ENCODE peak calls at places on chromosomes 11 and 22, in five cellular contexts. H, K, N, I and D are unnamed samples.

GRCh38 chr22:25038771-25039170 is 86.3 kb downstream of the KIAA1671 start:
- DNase-seq in H (no peak), K (no peak), N (no peak), I (no peak), D (no peak)

GRCh38 chr11:132307309-132308020 is 937.0 kb downstream of the NTM start:
- DNase-seq in H (no peak), K (no peak), N (no peak), I (no peak), D (no peak)

GRCh38 chr11:61004037-61004641 is 32.7 kb downstream of the CD6 start:
- DNase-seq in H (no peak), K (peak; percentile 70), N (no peak), I (no peak), D (no peak)

GRCh38 chr11:129681344-129682114 is 134.1 kb upstream of the TMEM45B start:
- DNase-seq in H (no peak), K (no peak), N (no peak), I (no peak), D (no peak)

GRCh38 chr11:3046190-3046589 is 11.0 kb downstream of the CARS1 start:
- DNase-seq in H (no peak), K (no peak), N (no peak), I (no peak), D (peak; percentile 31)

GRCh38 chr11:76835928-76836612 is 24.6 kb upstream of the ACER3 start:
- DNase-seq in H (peak; percentile 44), K (no peak), N (no peak), I (peak; percentile 64), D (no peak)

GRCh38 chr11:6498121-6498520 is 1.0 kb downstream of the DNHD1 start:
- DNase-seq in H (no peak), K (no peak), N (peak; percentile 81), I (no peak), D (no peak)

GRCh38 chr22:46352276-46352675 is 16.8 kb downstream of the TRMU start:
- DNase-seq in H (no peak), K (no peak), N (no peak), I (no peak), D (no peak)

GRCh38 chr11:85123752-85124231 is 503.4 kb downstream of the DLG2 start:
- DNase-seq in H (no peak), K (no peak), N (no peak), I (no peak), D (no peak)

GRCh38 chr11:119207300-119207570 is 1.1 kb downstream of the CBL start:
- DNase-seq in H (no peak), K (no peak), N (no peak), I (peak; percentile 35), D (no peak)

GRCh38 chr11:131888230-131888826 is 517.9 kb downstream of the NTM start:
- DNase-seq in H (no peak), K (no peak), N (no peak), I (peak; percentile 33), D (no peak)

GRCh38 chr11:20647976-20648565 is 21.3 kb upstream of the NELL1 start:
- DNase-seq in H (peak; percentile 18), K (no peak), N (no peak), I (peak; percentile 55), D (peak; percentile 77)

GRCh38 chr11:16780146-16780545 is 41.7 kb downstream of the C11orf58 start:
- DNase-seq in H (no peak), K (no peak), N (peak; percentile 60), I (no peak), D (no peak)

GRCh38 chr11:76623884-76624419 is 46.6 kb downstream of the LRRC32 start:
- DNase-seq in H (no peak), K (peak; percentile 29), N (no peak), I (no peak), D (no peak)

GRCh38 chr11:112085822-112086421 is 634 bp downstream of the TIMM8B start:
- DNase-seq in H (no peak), K (no peak), N (no peak), I (no peak), D (no peak)

GRCh38 chr11:8917157-8917820 is 6.3 kb downstream of the AKIP1 start:
- DNase-seq in H (no peak), K (no peak), N (no peak), I (peak; percentile 58), D (peak; percentile 35)

GRCh38 chr11:8930456-8931175 is 2.1 kb downstream of the C11orf16 start:
- DNase-seq in H (no peak), K (no peak), N (no peak), I (no peak), D (no peak)

GRCh38 chr22:16958475-16958874 is 49.5 kb downstream of the GAB4 start:
- DNase-seq in H (no peak), K (no peak), N (no peak), I (no peak), D (no peak)

GRCh38 chr11:120633630-120634374 is 122.3 kb downstream of the GRIK4 start:
- DNase-seq in H (no peak), K (no peak), N (no peak), I (no peak), D (no peak)

GRCh38 chr11:96321066-96321465 is 21.9 kb downstream of the MAML2 start:
- DNase-seq in H (no peak), K (no peak), N (no peak), I (no peak), D (no peak)

GRCh38 chr11:128814856-128815705 is 52.0 kb downstream of the KCNJ1 start:
- DNase-seq in H (peak; percentile 80), K (no peak), N (no peak), I (no peak), D (peak; percentile 69)

GRCh38 chr22:39268645-39269044 is 23.9 kb upstream of the PDGFB start:
- DNase-seq in H (no peak), K (no peak), N (no peak), I (no peak), D (no peak)

GRCh38 chr11:90134420-90135003 is at the start of gene NAALAD2:
- DNase-seq in H (peak; percentile 20), K (no peak), N (peak; percentile 69), I (peak; percentile 52), D (peak; percentile 90)

GRCh38 chr22:24728790-24729637 is 45.5 kb downstream of the PIWIL3 start:
- DNase-seq in H (peak; percentile 70), K (no peak), N (no peak), I (peak; percentile 80), D (no peak)

GRCh38 chr11:112554586-112554985 is 293.9 kb upstream of the PLET1 start:
- DNase-seq in H (no peak), K (no peak), N (no peak), I (no peak), D (no peak)

GRCh38 chr22:19448076-19448607 is 631 bp upstream of the C22orf39 start:
- DNase-seq in H (peak; percentile 27), K (no peak), N (no peak), I (no peak), D (peak; percentile 86)

GRCh38 chr11:116357769-116358544 is 414.8 kb downstream of the BUD13 start:
- DNase-seq in H (no peak), K (no peak), N (no peak), I (peak; percentile 43), D (no peak)

GRCh38 chr11:119727523-119728081 is 1.4 kb downstream of the NECTIN1 start:
- DNase-seq in H (no peak), K (peak; percentile 56), N (no peak), I (no peak), D (peak; percentile 73)

GRCh38 chr11:62804310-62805043 is 763 bp downstream of the NXF1 start:
- DNase-seq in H (no peak), K (no peak), N (no peak), I (peak; percentile 76), D (no peak)

GRCh38 chr11:92667446-92668165 is 301.8 kb upstream of the MTNR1B start:
- DNase-seq in H (no peak), K (no peak), N (no peak), I (no peak), D (no peak)

GRCh38 chr11:130782361-130783221 is 133.7 kb downstream of the SNX19 start:
- DNase-seq in H (no peak), K (no peak), N (no peak), I (peak; percentile 66), D (no peak)

GRCh38 chr11:967995-968751 is 42.5 kb downstream of the AP2A2 start:
- DNase-seq in H (no peak), K (no peak), N (no peak), I (no peak), D (no peak)

GRCh38 chr22:31749636-31750364 is at the start of gene PRR14L:
- DNase-seq in H (peak; percentile 99), K (peak; percentile 100), N (peak; percentile 99), I (peak; percentile 96), D (peak; percentile 99)
- H3K4me1 ChIP-seq in H (peaks cover 31% of the 10 kb centered on the region), K (peaks cover 40% of the 10 kb centered on the region), N (peaks cover 54% of the 10 kb centered on the region), I (peaks cover 37% of the 10 kb centered on the region), D (peaks cover 34% of the 10 kb centered on the region)

GRCh38 chr22:38138961-38139360 is 28.5 kb upstream of the BAIAP2L2 start:
- DNase-seq in H (no peak), K (no peak), N (peak; percentile 29), I (no peak), D (no peak)

GRCh38 chr22:38135133-38135706 is 24.7 kb upstream of the BAIAP2L2 start:
- DNase-seq in H (no peak), K (no peak), N (peak; percentile 42), I (peak; percentile 54), D (no peak)

GRCh38 chr22:38133331-38133730 is 22.8 kb upstream of the BAIAP2L2 start:
- DNase-seq in H (no peak), K (no peak), N (peak; percentile 48), I (no peak), D (no peak)

GRCh38 chr22:38137876-38138687 is 27.6 kb upstream of the BAIAP2L2 start:
- DNase-seq in H (no peak), K (no peak), N (peak; percentile 29), I (no peak), D (no peak)

GRCh38 chr22:38136607-38137006 is 26.1 kb upstream of the BAIAP2L2 start:
- DNase-seq in H (no peak), K (no peak), N (no peak), I (no peak), D (no peak)
- H3K36me3 ChIP-seq in H (peaks cover 20% of the 10 kb centered on the region), K (peaks cover 8% of the 10 kb centered on the region), N (peaks cover 86% of the 10 kb centered on the region), I (no peaks in the 10 kb centered on the region), D (peaks cover 9% of the 10 kb centered on the region)

DNA sequence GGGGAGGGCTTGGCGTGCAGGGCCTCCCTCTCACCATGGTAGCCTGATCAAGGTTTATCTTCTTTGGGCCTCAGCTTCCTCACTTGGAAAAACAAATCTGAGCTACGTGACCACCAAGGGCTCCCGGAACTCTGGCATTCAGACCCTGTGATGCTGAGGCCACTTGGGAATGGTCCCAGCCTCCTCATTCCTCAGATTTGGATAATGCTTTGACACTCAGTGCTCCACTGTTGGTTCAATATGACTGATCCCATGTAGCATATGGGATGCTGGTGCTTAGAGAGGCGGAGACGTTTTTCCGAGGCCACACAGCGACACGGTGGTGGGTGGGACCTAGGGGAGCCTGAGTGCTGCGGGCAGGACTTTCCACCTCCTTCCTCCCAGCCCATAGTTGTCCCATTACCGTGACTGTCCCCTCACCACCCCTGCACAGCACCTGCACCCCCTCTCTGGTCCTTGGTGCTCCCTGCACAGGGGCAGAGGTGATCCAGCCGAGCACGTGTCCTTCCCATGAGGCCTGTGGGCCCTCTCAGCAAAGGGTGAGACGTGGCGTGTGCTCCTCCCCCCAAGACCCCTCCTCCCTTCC is 23.2 kb downstream of the MB start:
- DNase-seq in H (no peak), K (no peak), N (no peak), I (no peak), D (no peak)
- H3K4me1 ChIP-seq in H (peaks cover 26% of the 10 kb centered on the region), K (no peaks in the 10 kb centered on the region), N (peaks cover 4% of the 10 kb centered on the region), I (no peaks in the 10 kb centered on the region), D (no peaks in the 10 kb centered on the region)

DNA sequence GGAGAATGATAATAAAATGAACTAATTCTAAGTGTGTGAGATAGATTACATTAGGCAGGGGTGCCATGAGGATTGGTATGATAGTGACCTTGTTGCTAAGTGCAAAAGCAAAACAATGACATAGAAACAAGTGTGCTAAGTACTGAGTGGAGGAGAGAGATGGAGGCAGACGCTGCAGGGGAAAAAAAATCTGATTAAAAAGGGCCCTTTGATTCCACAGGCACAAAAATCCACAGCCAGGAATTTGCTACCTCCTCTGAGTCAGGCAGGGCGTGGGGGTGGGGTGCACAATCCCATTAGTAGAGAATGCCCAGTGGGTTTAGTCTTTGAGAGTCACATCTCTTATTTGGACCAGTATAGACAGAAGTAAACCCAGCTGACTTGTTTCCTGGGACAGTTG is at the start of gene CNTF:
- DNase-seq in H (no peak), K (no peak), N (no peak), I (no peak), D (no peak)
- H3K36me3 ChIP-seq in H (peaks cover 86% of the 10 kb centered on the region), K (peaks cover 44% of the 10 kb centered on the region), N (peaks cover 56% of the 10 kb centered on the region), I (peaks cover 24% of the 10 kb centered on the region), D (peaks cover 82% of the 10 kb centered on the region)